ENCODE peak calls at places on chromosomes 3 and 15, in five cellular contexts. L is left ventricle myocardium inferior, Y is mucosa of descending colon, B is fibroblast of lung, A is body of pancreas. Z is an unnamed sample.

GRCh38 chr15:48596415-48596814 is 49.1 kb downstream of the FBN1 start:
- DNase-seq in L (no peak), Y (no peak), A (no peak), B (no peak), Z (no peak)

GRCh38 chr3:124347418-124347817 is 355.5 kb upstream of the ROPN1 start:
- DNase-seq in L (no peak), B (no peak), A (no peak), Y (no peak), Z (no peak)

GRCh38 chr15:98381446-98381845 is 266.9 kb upstream of the IGF1R start:
- DNase-seq in Y (no peak), L (no peak), B (no peak), A (no peak), Z (no peak)

GRCh38 chr3:153051427-153052095 is 110.5 kb upstream of the RAP2B start:
- DNase-seq in B (peak; percentile 95), L (no peak), A (no peak), Y (no peak), Z (no peak)

GRCh38 chr3:128447561-128448013 is 19.1 kb downstream of the DNAJB8 start:
- DNase-seq in A (no peak), L (no peak), Y (peak; percentile 12), B (no peak), Z (no peak)

GRCh38 chr3:151460774-151461450 is at the start of gene IGSF10:
- DNase-seq in A (peak; percentile 20), Y (peak; percentile 56), B (no peak), L (peak; percentile 20), Z (peak; percentile 57)

GRCh38 chr15:28985691-28986090 is 99.9 kb downstream of the APBA2 start:
- DNase-seq in Y (no peak), L (no peak), A (no peak), B (no peak), Z (no peak)

GRCh38 chr15:40487816-40488682 is 17.3 kb downstream of the CHST14 start:
- DNase-seq in Y (no peak), L (no peak), A (no peak), B (no peak), Z (no peak)

GRCh38 chr15:65414841-65415621 is 7.7 kb downstream of the IGDCC4 start:
- DNase-seq in A (peak; percentile 50), Y (no peak), B (peak; percentile 69), L (peak; percentile 49), Z (no peak)

GRCh38 chr3:47347217-47347801 is 33.5 kb upstream of the PTPN23 start:
- DNase-seq in B (peak; percentile 82), A (no peak), L (no peak), Y (no peak), Z (no peak)

GRCh38 chr15:95503107-95503506 is 827.4 kb upstream of the NR2F2 start:
- DNase-seq in A (no peak), Y (no peak), L (no peak), B (no peak), Z (no peak)

GRCh38 chr3:24270204-24270671 is 224.4 kb downstream of the THRB start:
- DNase-seq in L (no peak), B (no peak), Y (no peak), A (no peak), Z (no peak)

GRCh38 chr15:99911824-99912223 is 178.6 kb upstream of the LYSMD4 start:
- DNase-seq in B (no peak), L (no peak), A (no peak), Y (no peak), Z (no peak)

GRCh38 chr3:157231071-157231470 is 71.1 kb upstream of the CCNL1 start:
- DNase-seq in B (peak; percentile 95), A (no peak), Y (no peak), L (no peak), Z (no peak)

GRCh38 chr3:139481116-139481515 is 4.8 kb upstream of the RBP2 start:
- DNase-seq in B (peak; percentile 26), L (no peak), Y (no peak), A (no peak), Z (no peak)

GRCh38 chr3:104805042-104805441 is 561.7 kb upstream of the ALCAM start:
- DNase-seq in Y (no peak), L (no peak), A (no peak), B (no peak), Z (no peak)

GRCh38 chr3:459376-459710 is 262.8 kb downstream of the CHL1 start:
- DNase-seq in L (no peak), B (no peak), A (no peak), Y (no peak), Z (no peak)

GRCh38 chr3:63972196-63972595 is 51.1 kb downstream of the PSMD6 start:
- DNase-seq in B (peak; percentile 94), L (no peak), A (no peak), Y (no peak), Z (no peak)

GRCh38 chr3:54122802-54123537 is 618 bp downstream of the CACNA2D3 start:
- DNase-seq in Y (no peak), A (no peak), L (no peak), B (no peak), Z (no peak)

GRCh38 chr3:143979813-143980212 is 8.2 kb downstream of the DIPK2A start:
- DNase-seq in A (no peak), Y (no peak), B (peak; percentile 47), L (no peak), Z (no peak)

GRCh38 chr15:65285291-65286068 is 1.2 kb downstream of the PARP16 start:
- DNase-seq in B (peak; percentile 29), Y (no peak), A (no peak), L (no peak), Z (no peak)

GRCh38 chr15:25250906-25251622 is 187.8 kb downstream of the UBE3A start:
- DNase-seq in B (no peak), Y (peak; percentile 13), A (peak; percentile 6), L (peak; percentile 4), Z (peak; percentile 30)

GRCh38 chr3:4828279-4829030 is 150.8 kb upstream of the BHLHE40 start:
- DNase-seq in B (peak; percentile 93), Y (no peak), L (peak; percentile 33), A (no peak), Z (peak; percentile 59)

GRCh38 chr3:10614160-10614559 is 108.8 kb upstream of the ATP2B2 start:
- DNase-seq in A (no peak), Y (no peak), L (no peak), B (no peak), Z (no peak)

GRCh38 chr15:67715166-67715565 is 110.1 kb upstream of the SKOR1 start:
- DNase-seq in Y (no peak), L (no peak), B (no peak), A (no peak), Z (no peak)

GRCh38 chr3:46714728-46715506 is 2.8 kb downstream of the PRSS50 start:
- DNase-seq in L (no peak), A (no peak), Y (no peak), B (no peak), Z (no peak)

GRCh38 chr3:12436514-12437222 is 47.6 kb upstream of the TSEN2 start:
- DNase-seq in B (peak; percentile 78), L (no peak), A (no peak), Y (no peak), Z (no peak)

GRCh38 chr3:122987726-122988319 is 39.7 kb downstream of the SEMA5B start:
- DNase-seq in L (no peak), A (no peak), B (no peak), Y (no peak), Z (no peak)
- H3K4me1 ChIP-seq in L (peaks cover 45% of the 10 kb centered on the region), A (no peaks in the 10 kb centered on the region), B (no peaks in the 10 kb centered on the region), Y (peaks cover 7% of the 10 kb centered on the region), Z (peaks cover 6% of the 10 kb centered on the region)

DNA sequence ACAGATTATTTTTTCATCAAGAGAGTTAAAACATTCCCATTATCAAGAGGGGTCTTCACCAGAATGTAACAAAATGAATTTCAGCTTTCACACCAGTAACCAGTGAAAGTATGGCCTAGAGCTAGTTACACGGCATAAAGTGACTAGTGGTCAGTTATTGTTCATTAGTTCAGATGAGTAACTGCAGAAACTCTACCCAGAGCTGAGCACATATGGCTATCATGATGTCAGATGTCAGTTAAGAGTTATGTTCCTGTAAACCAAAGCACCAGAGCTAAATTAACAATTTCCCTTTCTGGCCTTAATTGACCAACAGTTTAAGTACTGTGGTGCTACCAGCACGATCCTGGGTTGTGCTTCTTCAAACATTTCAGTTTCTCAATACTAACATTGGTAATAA is 6.6 kb upstream of the MRPS25 start:
- DNase-seq in Y (no peak), A (no peak), B (no peak), L (no peak), Z (no peak)
- H3K36me3 ChIP-seq in Y (peaks cover 17% of the 10 kb centered on the region), A (peaks cover 25% of the 10 kb centered on the region), B (peaks cover 13% of the 10 kb centered on the region), L (peaks cover 66% of the 10 kb centered on the region), Z (peaks cover 67% of the 10 kb centered on the region)

GRCh38 chr15:38263996-38264395 is 11.4 kb downstream of the SPRED1 start:
- DNase-seq in L (no peak), Y (no peak), A (no peak), B (peak; percentile 79), Z (no peak)

GRCh38 chr15:38271895-38272294 is 19.3 kb downstream of the SPRED1 start:
- DNase-seq in Y (no peak), L (no peak), A (no peak), B (no peak), Z (no peak)

GRCh38 chr15:38266247-38266996 is 13.8 kb downstream of the SPRED1 start:
- DNase-seq in Y (no peak), B (peak; percentile 71), A (no peak), L (no peak), Z (no peak)

DNA sequence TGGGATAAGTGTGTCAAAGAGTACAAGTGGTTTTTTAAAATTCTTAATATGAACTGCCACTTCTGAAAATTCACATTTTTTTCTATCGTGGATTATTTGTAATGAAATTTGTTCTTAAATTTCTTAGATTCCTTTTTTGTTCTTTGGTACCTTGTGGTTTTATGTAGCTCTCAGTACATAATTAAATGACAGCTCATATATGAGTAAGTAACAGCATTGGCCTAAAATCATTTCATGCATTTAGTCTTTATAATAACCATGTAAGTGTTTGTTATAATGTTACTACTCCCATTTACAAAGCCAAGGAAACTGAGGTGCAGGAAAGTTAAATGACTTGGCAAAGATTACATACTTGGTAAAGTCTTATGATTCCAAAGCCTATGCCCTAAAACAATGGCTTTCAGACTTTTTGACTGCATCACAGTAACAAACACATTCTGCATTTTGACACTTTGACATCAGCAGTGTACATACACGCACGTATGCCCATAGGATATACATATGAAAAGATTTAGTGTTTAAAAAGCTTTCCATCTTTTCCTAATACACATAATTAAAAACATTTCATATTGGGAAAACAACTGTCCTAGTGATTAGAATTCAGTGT is 14.9 kb downstream of the SPRED1 start:
- DNase-seq in A (no peak), Y (no peak), L (no peak), B (peak; percentile 60), Z (no peak)
- TF ChIP-seq CTCF in A (no peak), Y (no peak), L (no peak), B (no peak), Z (no peak)

GRCh38 chr3:14430706-14431470 is 28.5 kb downstream of the SLC6A6 start:
- DNase-seq in Y (no peak), L (no peak), B (no peak), A (no peak), Z (no peak)
- H3K4me1 ChIP-seq in Y (peaks cover 28% of the 10 kb centered on the region), L (peaks cover 96% of the 10 kb centered on the region), B (peaks cover 26% of the 10 kb centered on the region), A (peaks cover 30% of the 10 kb centered on the region), Z (peaks cover 100% of the 10 kb centered on the region)

DNA sequence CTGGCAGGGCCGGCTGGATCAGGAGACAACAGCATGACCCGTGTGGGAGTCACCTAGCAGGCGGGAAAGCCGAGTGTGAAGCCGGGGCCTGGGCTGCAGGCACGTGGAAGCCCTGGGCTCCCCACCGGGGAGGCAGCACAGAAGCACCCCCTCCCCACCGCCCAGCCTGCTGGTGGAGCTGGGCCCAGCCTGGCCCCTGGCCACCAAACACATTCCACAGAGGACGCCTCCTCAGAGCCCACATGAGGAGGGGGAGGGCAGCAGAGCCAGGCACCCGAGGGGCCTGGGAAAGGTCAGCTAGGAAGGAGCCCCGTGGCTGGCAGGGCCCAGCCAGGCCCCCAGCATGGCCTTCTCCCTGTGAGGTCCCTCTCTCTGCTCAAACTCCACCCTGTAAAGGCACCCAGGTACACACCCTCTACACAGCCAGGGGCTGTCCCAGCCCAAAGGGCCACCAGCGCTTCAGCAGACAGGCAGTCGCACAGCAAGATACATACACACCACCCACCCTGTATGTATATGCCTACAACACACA is 4.5 kb downstream of the PLXNB1 start:
- DNase-seq in A (peak; percentile 56), L (peak; percentile 61), B (peak; percentile 35), Y (peak; percentile 36), Z (no peak)
- H3K36me3 ChIP-seq in A (no peaks in the 10 kb centered on the region), L (peaks cover 4% of the 10 kb centered on the region), B (no peaks in the 10 kb centered on the region), Y (no peaks in the 10 kb centered on the region), Z (peaks cover 27% of the 10 kb centered on the region)